ENCODE peak calls at places on chromosomes 6 and 20, in eight cellular contexts. H is heart left ventricle, W is endothelial cell of umbilical vein, O is spleen, D is body of pancreas, U is Peyer's patch, C is right lobe of liver, F is ovary. M is an unnamed sample. For H3K27me3, the result is how much of the 10 kb centered on the place peaks cover.

GRCh38 chr20:47146703-47147102 is 209.8 kb downstream of the ZMYND8 start:
- DNase-seq in C (no peak), W (no peak), H (no peak), D (no peak), O (no peak), U (no peak), F (no peak), M (no peak)

GRCh38 chr6:107689190-107689589 is 134.9 kb downstream of the SCML4 start:
- DNase-seq in C (no peak), F (no peak), O (no peak), W (no peak), U (no peak), H (no peak), D (no peak), M (no peak)

GRCh38 chr6:41638002-41638800 is at the start of gene MDFI:
- DNase-seq in F (peak), U (no peak), W (peak), H (peak), O (peak), C (no peak), D (no peak), M (no peak)

GRCh38 chr6:70680396-70680795 is 12.7 kb downstream of the SMAP1 start:
- DNase-seq in W (peak), C (no peak), H (no peak), O (no peak), D (no peak), F (no peak), U (no peak), M (no peak)

GRCh38 chr6:44042261-44043035 is 84.8 kb downstream of the MRPL14 start:
- DNase-seq in W (no peak), D (no peak), C (peak), U (no peak), O (peak), H (no peak), F (no peak), M (peak)

GRCh38 chr20:21557246-21557982 is 43.5 kb upstream of the NKX2-2 start:
- DNase-seq in D (no peak), C (no peak), O (no peak), H (no peak), F (no peak), W (no peak), U (peak), M (no peak)

GRCh38 chr6:71385111-71385822 is 96.7 kb downstream of the OGFRL1 start:
- DNase-seq in W (no peak), U (no peak), F (no peak), D (no peak), H (no peak), C (no peak), O (no peak), M (no peak)

GRCh38 chr6:79570129-79570801 is 33.0 kb upstream of the LCA5 start:
- DNase-seq in U (peak), C (no peak), W (peak), H (no peak), O (no peak), F (no peak), D (peak), M (no peak)

GRCh38 chr6:116697475-116697874 is 16.5 kb downstream of the KPNA5 start:
- DNase-seq in U (no peak), F (no peak), D (no peak), C (no peak), H (no peak), O (no peak), W (no peak), M (no peak)

GRCh38 chr6:89829591-89830384 is at the start of gene CASP8AP2:
- DNase-seq in O (peak), W (peak), F (peak), C (peak), H (peak), U (peak), D (peak), M (peak)

GRCh38 chr6:89830385-89830809 is 717 bp downstream of the CASP8AP2 start:
- DNase-seq in H (no peak), W (no peak), D (no peak), C (no peak), O (no peak), U (no peak), F (no peak), M (no peak)

GRCh38 chr6:89826029-89826528 is 3.6 kb upstream of the CASP8AP2 start:
- DNase-seq in D (no peak), C (no peak), F (no peak), H (no peak), U (no peak), O (no peak), W (no peak), M (no peak)

DNA sequence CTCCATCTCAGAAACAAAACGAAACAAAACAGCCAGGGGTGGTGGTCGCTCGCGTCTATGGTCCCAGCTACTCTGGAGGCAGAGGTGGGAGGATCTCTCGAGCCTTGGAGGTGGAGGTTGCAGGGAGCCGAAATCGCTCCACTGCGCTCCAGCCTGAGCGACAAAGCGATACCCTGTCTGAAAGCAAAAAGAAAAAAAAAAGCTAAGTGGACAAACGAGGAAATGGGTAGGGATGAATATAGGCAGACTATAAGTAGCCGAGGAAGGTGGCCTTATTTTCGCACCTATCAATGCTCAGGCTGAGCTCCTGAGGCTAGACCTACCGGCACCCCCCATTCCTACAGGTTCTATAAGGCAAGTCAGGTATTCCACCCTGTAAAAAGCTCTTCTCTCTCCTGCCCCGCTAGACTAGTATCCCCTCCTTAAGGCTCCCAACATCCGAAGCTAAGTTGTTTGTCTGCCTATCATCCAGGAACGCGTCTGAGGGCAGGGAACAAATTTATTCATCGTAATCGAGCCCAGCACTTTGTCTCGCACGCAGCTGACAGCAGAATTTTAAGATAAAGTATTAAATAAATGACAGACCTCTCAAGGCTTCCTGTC is 591 bp upstream of the CASP8AP2 start:
- DNase-seq in H (no peak), W (no peak), U (peak), O (peak), C (no peak), F (no peak), D (peak), M (peak)
- TF ChIP-seq POLR2A in H (no peak), W (peak), U (no peak), O (no peak), C (no peak), F (no peak), D (no peak), M (no peak)

GRCh38 chr20:5567644-5568043 is 182.6 kb upstream of the SHLD1 start:
- DNase-seq in D (no peak), U (no peak), F (no peak), O (no peak), W (no peak), C (no peak), H (no peak), M (no peak)

GRCh38 chr20:5570031-5570430 is 180.2 kb upstream of the SHLD1 start:
- DNase-seq in F (no peak), O (no peak), C (no peak), W (no peak), D (no peak), H (no peak), U (no peak), M (no peak)

GRCh38 chr20:5570442-5570841 is 179.8 kb upstream of the SHLD1 start:
- DNase-seq in W (no peak), O (no peak), C (no peak), F (no peak), U (no peak), D (no peak), H (no peak), M (no peak)

DNA sequence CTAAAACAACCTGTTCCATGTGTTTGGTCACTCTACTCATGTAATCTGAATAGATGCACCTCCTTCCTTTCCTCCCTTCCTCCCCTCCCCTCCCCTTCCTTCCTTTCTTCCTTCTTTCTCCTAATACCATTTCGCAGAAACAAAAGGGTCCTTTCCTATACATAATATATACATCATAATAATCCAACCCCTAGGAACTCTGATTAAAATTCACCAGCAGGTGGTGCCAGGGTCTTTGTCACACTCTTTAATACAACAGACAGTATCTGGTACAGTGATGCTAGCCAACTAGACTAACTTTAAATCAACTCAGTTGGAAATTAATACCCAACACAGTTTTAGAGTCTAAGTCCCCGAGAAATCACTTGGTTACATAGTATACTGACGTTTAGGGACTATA is 181.2 kb upstream of the SHLD1 start:
- DNase-seq in H (no peak), W (peak), U (peak), C (no peak), D (peak), O (no peak), F (no peak), M (no peak)
- TF ChIP-seq CTCF in H (peak), W (peak), U (peak), C (peak), D (peak), O (peak), F (no peak), M (peak)

DNA sequence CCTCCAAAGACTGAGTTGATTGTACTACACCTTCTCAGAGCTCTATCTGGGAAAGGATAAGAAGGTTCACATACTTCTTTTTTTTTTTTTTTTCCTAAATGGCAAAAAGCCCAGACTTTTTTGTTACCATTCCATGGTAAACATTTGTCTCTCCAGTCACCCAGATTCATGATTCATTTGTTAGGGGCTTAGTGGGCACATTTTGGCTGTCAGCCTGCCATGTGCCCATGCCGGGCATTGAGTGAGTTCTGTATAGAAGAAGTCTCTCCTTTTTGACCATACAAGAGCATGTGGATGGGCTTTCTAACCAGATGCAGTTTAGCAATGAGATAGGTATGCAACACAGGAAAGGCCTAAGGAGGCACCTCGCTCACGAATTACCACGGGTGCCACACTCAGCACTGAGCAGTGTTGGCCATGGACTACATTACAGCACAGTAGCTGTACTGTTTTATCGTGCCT is 447.5 kb upstream of the HSF2 start:
- DNase-seq in F (no peak), W (peak), C (no peak), D (peak), U (no peak), H (no peak), O (peak), M (no peak)
- H3K27me3 ChIP-seq in F (under half), W (under half), C (under half), D (under half), U (under half), H (under half), O (under half), M (under half)

GRCh38 chr6:159788276-159788675 is 1.1 kb downstream of the TCP1 start:
- DNase-seq in U (no peak), F (no peak), W (no peak), H (no peak), D (no peak), C (no peak), O (no peak), M (no peak)

GRCh38 chr6:159789377-159790148 is at the start of gene TCP1:
- DNase-seq in H (peak), O (peak), W (peak), C (peak), D (peak), U (peak), F (peak), M (peak)

GRCh38 chr6:159788757-159789376 is 535 bp downstream of the TCP1 start:
- DNase-seq in F (peak), D (peak), C (peak), W (peak), H (peak), O (peak), U (peak), M (peak)

GRCh38 chr6:159790947-159791598 is 806 bp downstream of the MRPL18 start:
- DNase-seq in W (no peak), C (peak), H (peak), D (peak), O (peak), U (no peak), F (peak), M (no peak)

GRCh38 chr6:159790149-159790946 is at the start of gene MRPL18:
- DNase-seq in O (peak), H (peak), W (peak), D (peak), C (peak), F (peak), U (peak), M (peak)
- TF ChIP-seq POLR2A in O (peak), H (no peak), W (peak), D (peak), C (peak), F (peak), U (peak), M (peak)